ENCODE peak calls at places on chromosomes 2 and 18, in eight cellular contexts. K is Right ventricle myocardium inferior; L is anterior cingulate cortex; W is AG04450; Z is stimulated activated CD4-positive, alpha-beta T cell treated with anti-CD3 and anti-CD28 coated beads, Interleukin-12 subunit alpha, Interleukin-12 subunit beta, amount 100 ng/mL, for 4 hours; M is B cell; N is naive thymus-derived CD4-positive, alpha-beta T cell; R is H4. U is an unnamed sample.

GRCh38 chr2:73285162-73285739 is 973 bp upstream of the FBXO41 start:
- DNase-seq in Z (no peak), W (no peak), M (peak; percentile 79), R (no peak), K (no peak), L (no peak), N (no peak), U (peak; percentile 53)

GRCh38 chr18:60838677-60839076 is 466.1 kb upstream of the MC4R start:
- DNase-seq in K (no peak), W (no peak), M (no peak), Z (no peak), L (no peak), N (no peak), R (no peak), U (no peak)

GRCh38 chr2:158967731-158968395 is 577 bp upstream of the TANC1 start:
- DNase-seq in K (peak; percentile 77), N (no peak), Z (no peak), M (no peak), L (peak; percentile 56), R (peak; percentile 73), W (no peak), U (no peak)

GRCh38 chr18:79476031-79476917 is 80.5 kb downstream of the NFATC1 start:
- DNase-seq in K (peak; percentile 51), N (no peak), L (no peak), W (no peak), R (no peak), M (no peak), Z (no peak), U (no peak)

GRCh38 chr2:6972067-6972710 is 55.0 kb downstream of the RNF144A start:
- DNase-seq in W (no peak), N (no peak), Z (no peak), R (no peak), M (no peak), L (no peak), K (no peak), U (no peak)

GRCh38 chr18:34942276-34942675 is 98.9 kb upstream of the MAPRE2 start:
- DNase-seq in M (no peak), L (no peak), W (no peak), N (no peak), R (no peak), K (no peak), Z (no peak), U (no peak)

GRCh38 chr2:235270951-235271350 is 222.9 kb upstream of the AGAP1 start:
- DNase-seq in M (no peak), W (no peak), Z (peak; percentile 7), N (peak; percentile 63), R (peak; percentile 83), K (no peak), L (no peak), U (no peak)

GRCh38 chr2:199470361-199470671 is 12.6 kb upstream of the SATB2 start:
- DNase-seq in W (no peak), K (no peak), Z (no peak), R (no peak), L (no peak), N (no peak), M (no peak), U (no peak)

GRCh38 chr2:181955010-181955409 is 30.6 kb upstream of the PPP1R1C start:
- DNase-seq in Z (no peak), N (no peak), W (peak; percentile 33), M (no peak), R (peak; percentile 10), K (no peak), L (no peak), U (no peak)

GRCh38 chr18:57898506-57899124 is 95.5 kb upstream of the ATP8B1 start:
- DNase-seq in W (peak; percentile 81), Z (no peak), L (no peak), M (no peak), K (no peak), N (no peak), R (peak; percentile 97), U (no peak)

GRCh38 chr2:204511021-204511420 is 34.3 kb upstream of the PARD3B start:
- DNase-seq in L (no peak), N (no peak), M (no peak), R (no peak), Z (no peak), W (no peak), K (no peak), U (no peak)

GRCh38 chr18:36127866-36128845 is 984 bp downstream of the SLC39A6 start:
- DNase-seq in Z (peak; percentile 3), W (no peak), N (no peak), L (no peak), R (no peak), K (peak; percentile 73), M (no peak), U (no peak)

GRCh38 chr2:58042486-58042970 is 4.1 kb upstream of the VRK2 start:
- DNase-seq in R (peak; percentile 66), N (no peak), K (no peak), W (peak; percentile 49), Z (no peak), L (no peak), M (no peak), U (no peak)

GRCh38 chr2:67772216-67773180 is 290.3 kb downstream of the C1D start:
- DNase-seq in W (no peak), Z (no peak), K (no peak), L (no peak), N (no peak), M (no peak), R (no peak), U (no peak)

GRCh38 chr2:2859164-2859563 is 518.5 kb downstream of the EIPR1 start:
- DNase-seq in R (no peak), W (no peak), L (no peak), K (no peak), M (no peak), N (no peak), Z (no peak), U (no peak)